ENCODE peak calls at places on chromosomes 12 and 14, in ten cellular contexts. W, M, C, P, U, Y, Q, N, K and H are unnamed samples.

GRCh38 chr14:23653046-23653445 is 16.9 kb downstream of the DHRS2 start:
- DNase-seq in W (no peak), M (no peak), C (no peak), P (no peak), U (no peak), Y (no peak), Q (no peak), N (peak), K (no peak), H (no peak)

GRCh38 chr12:26153421-26154154 is 28.8 kb upstream of the BHLHE41 start:
- DNase-seq in W (no peak), M (no peak), C (peak), P (no peak), U (peak), Y (no peak), Q (no peak), N (peak), K (peak), H (no peak)

GRCh38 chr14:71555654-71556559 is 376.3 kb upstream of the RGS6 start:
- DNase-seq in W (no peak), M (no peak), C (no peak), P (no peak), U (peak), Y (peak), Q (peak), N (peak), K (peak), H (peak)

GRCh38 chr12:48937170-48937569 is 11.9 kb upstream of the FKBP11 start:
- DNase-seq in W (no peak), M (no peak), C (no peak), P (no peak), U (peak), Y (no peak), Q (no peak), N (no peak), K (no peak), H (no peak)

GRCh38 chr12:76784600-76785051 is 20.7 kb downstream of the ZDHHC17 start:
- DNase-seq in W (no peak), M (no peak), C (peak), P (no peak), U (peak), Y (no peak), Q (no peak), N (peak), K (peak), H (no peak)

GRCh38 chr12:30970559-30971202 is 44.1 kb downstream of the TSPAN11 start:
- DNase-seq in W (no peak), M (no peak), C (no peak), P (peak), U (no peak), Y (no peak), Q (no peak), N (no peak), K (no peak), H (no peak)

GRCh38 chr12:92234533-92234932 is 88.9 kb upstream of the BTG1 start:
- DNase-seq in W (no peak), M (no peak), C (no peak), P (no peak), U (no peak), Y (peak), Q (no peak), N (no peak), K (no peak), H (no peak)

GRCh38 chr14:51539571-51540037 is 112.1 kb upstream of the FRMD6 start:
- DNase-seq in W (no peak), M (no peak), C (peak), P (no peak), U (peak), Y (no peak), Q (no peak), N (peak), K (peak), H (no peak)

GRCh38 chr12:19402743-19403400 is 36.4 kb upstream of the AEBP2 start:
- DNase-seq in W (no peak), M (peak), C (no peak), P (no peak), U (no peak), Y (no peak), Q (no peak), N (peak), K (no peak), H (no peak)

GRCh38 chr14:103113774-103114173 is 9.5 kb upstream of the TNFAIP2 start:
- DNase-seq in W (no peak), M (no peak), C (no peak), P (no peak), U (no peak), Y (no peak), Q (no peak), N (no peak), K (no peak), H (no peak)

GRCh38 chr14:57769863-57770523 is 95.9 kb downstream of the SLC35F4 start:
- DNase-seq in W (no peak), M (no peak), C (no peak), P (no peak), U (no peak), Y (no peak), Q (no peak), N (no peak), K (no peak), H (no peak)

GRCh38 chr14:94974893-94975292 is 182.4 kb downstream of the DICER1 start:
- DNase-seq in W (no peak), M (no peak), C (no peak), P (peak), U (no peak), Y (no peak), Q (no peak), N (no peak), K (no peak), H (no peak)

GRCh38 chr12:128178551-128178950 is 88.4 kb upstream of the TMEM132C start:
- DNase-seq in W (no peak), M (no peak), C (no peak), P (no peak), U (no peak), Y (no peak), Q (no peak), N (no peak), K (no peak), H (no peak)